ENCODE peak calls at places on chromosomes 3 and 15, in seven cellular contexts. Y is A549, C is sigmoid colon, W is vagina, O is ovary, B is uterus, P is prostate gland. X is an unnamed sample.

GRCh38 chr3:48439820-48440589 is at the start of the genes CCDC51 and TMA7:
- DNase-seq in Y (peak; percentile 97), C (peak; percentile 99), W (no peak), O (peak; percentile 98), B (peak; percentile 98), P (peak; percentile 99), X (peak; percentile 98)

GRCh38 chr3:108718454-108718853 is 38.8 kb downstream of the RETNLB start:
- DNase-seq in Y (no peak), C (no peak), W (no peak), O (no peak), B (no peak), P (no peak), X (no peak)

GRCh38 chr15:64507293-64507802 is 47.0 kb downstream of the ZNF609 start:
- DNase-seq in Y (no peak), C (peak; percentile 84), W (no peak), O (peak; percentile 84), B (peak; percentile 75), P (peak; percentile 32), X (peak; percentile 27)

GRCh38 chr15:68312701-68313204 is 35.2 kb downstream of the FEM1B start:
- DNase-seq in Y (no peak), C (no peak), W (no peak), O (peak; percentile 6), B (peak; percentile 56), P (no peak), X (no peak)

GRCh38 chr3:160837394-160837975 is 81.5 kb downstream of the PPM1L start:
- DNase-seq in Y (no peak), C (no peak), W (no peak), O (no peak), B (no peak), P (no peak), X (no peak)

GRCh38 chr3:154078672-154079071 is 42.5 kb upstream of the ARHGEF26 start:
- DNase-seq in Y (no peak), C (no peak), W (no peak), O (no peak), B (no peak), P (no peak), X (no peak)

GRCh38 chr3:140563206-140563605 is 114.7 kb upstream of the TRIM42 start:
- DNase-seq in Y (no peak), C (no peak), W (no peak), O (no peak), B (no peak), P (no peak), X (no peak)

GRCh38 chr3:23612296-23612891 is 193.4 kb upstream of the UBE2E1 start:
- DNase-seq in Y (no peak), C (no peak), W (no peak), O (no peak), B (no peak), P (no peak), X (no peak)

GRCh38 chr3:11096266-11097135 is 57.8 kb upstream of the HRH1 start:
- DNase-seq in Y (peak; percentile 88), C (peak; percentile 91), W (no peak), O (peak; percentile 87), B (peak; percentile 89), P (no peak), X (peak; percentile 30)

GRCh38 chr3:167852216-167852615 is 116.7 kb downstream of the SERPINI1 start:
- DNase-seq in Y (no peak), C (no peak), W (no peak), O (no peak), B (no peak), P (no peak), X (no peak)

GRCh38 chr3:42663581-42664442 is 10.3 kb downstream of the ZBTB47 start:
- DNase-seq in Y (no peak), C (peak; percentile 63), W (peak; percentile 85), O (no peak), B (no peak), P (no peak), X (no peak)

GRCh38 chr3:16307832-16308531 is 43.0 kb downstream of the OXNAD1 start:
- DNase-seq in Y (no peak), C (no peak), W (no peak), O (no peak), B (no peak), P (no peak), X (no peak)

DNA sequence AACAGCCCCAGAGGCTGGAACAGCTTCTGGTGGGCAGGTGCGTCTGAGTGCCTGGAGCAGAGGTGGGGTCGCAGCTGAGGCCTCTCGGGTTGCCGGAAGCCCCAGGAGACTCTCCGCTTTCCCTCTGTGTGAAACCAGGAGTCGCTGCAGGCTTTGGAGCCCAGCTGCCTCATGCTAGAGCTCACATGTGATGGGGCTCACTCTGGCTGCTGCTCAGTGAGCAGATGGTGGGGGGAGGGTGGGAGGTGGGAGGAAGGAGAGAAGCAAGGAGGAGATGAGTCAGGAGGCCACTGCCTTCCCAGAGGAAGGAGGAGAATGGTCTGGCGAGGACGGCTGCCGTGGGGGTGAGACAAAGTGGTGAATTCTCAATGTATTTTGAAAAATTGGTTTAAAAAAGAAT is 290.1 kb upstream of the CHRNA7 start:
- DNase-seq in Y (no peak), C (no peak), W (no peak), O (no peak), B (no peak), P (no peak), X (no peak)
- H3K27ac ChIP-seq in Y (no peak overlapping the region), C (no peak overlapping the region), W (no peak overlapping the region), O (no peak overlapping the region), B (no peak overlapping the region), P (no peak overlapping the region), X (no peak overlapping the region)

GRCh38 chr3:122498152-122498551 is 16.6 kb downstream of the KPNA1 start:
- DNase-seq in Y (no peak), C (no peak), W (no peak), O (no peak), B (no peak), P (no peak), X (no peak)

GRCh38 chr3:122502139-122502538 is 12.6 kb downstream of the KPNA1 start:
- DNase-seq in Y (no peak), C (no peak), W (no peak), O (no peak), B (no peak), P (no peak), X (no peak)

GRCh38 chr3:122497425-122497824 is 17.3 kb downstream of the KPNA1 start:
- DNase-seq in Y (no peak), C (no peak), W (no peak), O (no peak), B (no peak), P (no peak), X (peak; percentile 48)

GRCh38 chr3:122493296-122493695 is 21.4 kb downstream of the KPNA1 start:
- DNase-seq in Y (no peak), C (no peak), W (no peak), O (no peak), B (no peak), P (no peak), X (no peak)

DNA sequence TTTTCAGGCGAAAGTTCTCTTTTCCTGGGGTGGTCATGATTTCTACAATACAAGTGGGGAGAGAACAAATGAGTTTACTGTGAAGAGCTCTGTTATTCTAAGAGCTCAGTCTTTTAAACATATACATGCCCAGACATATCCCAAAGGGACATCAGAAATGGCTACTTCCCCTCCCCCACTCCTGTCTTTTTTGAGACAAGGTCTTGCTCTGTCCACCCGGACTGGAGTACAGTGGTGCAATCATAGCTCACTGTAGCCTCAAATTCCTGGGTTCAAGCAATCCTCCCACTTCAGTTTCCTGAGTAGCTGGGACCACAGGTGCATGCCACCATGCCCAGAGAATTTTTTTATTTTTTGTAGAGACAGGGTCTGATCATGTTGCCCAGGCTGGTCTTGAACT is 18.2 kb downstream of the KPNA1 start:
- DNase-seq in Y (no peak), C (no peak), W (no peak), O (no peak), B (no peak), P (no peak), X (no peak)
- TF ChIP-seq POLR2A in Y (no peak), C (no peak), W (no peak), O (no peak), B (no peak), P (no peak), X (no peak)

DNA sequence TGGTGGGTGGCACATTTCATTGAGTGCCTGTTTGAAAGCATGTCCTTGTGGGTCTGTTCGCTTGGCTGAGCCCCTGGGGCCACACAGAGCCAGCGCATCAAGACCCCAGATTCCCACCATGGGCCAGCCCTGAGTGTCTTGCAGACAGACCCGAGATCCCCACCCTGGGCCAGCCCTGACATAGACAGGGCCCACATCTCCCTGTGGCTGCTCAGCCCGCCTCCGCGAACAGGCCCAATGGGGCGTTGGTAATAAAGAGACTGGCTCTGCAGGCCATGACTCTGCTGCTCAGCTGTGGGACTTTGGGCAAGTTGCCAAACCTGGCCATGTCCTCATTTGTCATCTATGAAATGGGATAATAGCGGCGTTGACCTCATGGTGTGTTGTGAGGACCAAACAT is 22.6 kb downstream of the FAH start:
- DNase-seq in Y (no peak), C (peak; percentile 65), W (no peak), O (no peak), B (no peak), P (no peak), X (no peak)
- H3K27ac ChIP-seq in Y (no peak overlapping the region), C (no peak overlapping the region), W (peak overlapping the region; percentile 82), O (no peak overlapping the region), B (no peak overlapping the region), P (no peak overlapping the region), X (peak overlapping the region; percentile 91)

GRCh38 chr3:50260942-50261441 is 8.0 kb upstream of the SEMA3B start:
- DNase-seq in Y (no peak), C (no peak), W (no peak), O (no peak), B (no peak), P (no peak), X (no peak)

GRCh38 chr3:50258979-50259378 is 10.0 kb upstream of the SEMA3B start:
- DNase-seq in Y (no peak), C (no peak), W (no peak), O (no peak), B (no peak), P (no peak), X (no peak)

GRCh38 chr3:50261505-50261904 is 7.4 kb upstream of the SEMA3B start:
- DNase-seq in Y (no peak), C (peak; percentile 70), W (no peak), O (no peak), B (no peak), P (no peak), X (no peak)

GRCh38 chr3:50259432-50260026 is 9.4 kb upstream of the SEMA3B start:
- DNase-seq in Y (no peak), C (peak; percentile 74), W (no peak), O (no peak), B (no peak), P (no peak), X (no peak)

DNA sequence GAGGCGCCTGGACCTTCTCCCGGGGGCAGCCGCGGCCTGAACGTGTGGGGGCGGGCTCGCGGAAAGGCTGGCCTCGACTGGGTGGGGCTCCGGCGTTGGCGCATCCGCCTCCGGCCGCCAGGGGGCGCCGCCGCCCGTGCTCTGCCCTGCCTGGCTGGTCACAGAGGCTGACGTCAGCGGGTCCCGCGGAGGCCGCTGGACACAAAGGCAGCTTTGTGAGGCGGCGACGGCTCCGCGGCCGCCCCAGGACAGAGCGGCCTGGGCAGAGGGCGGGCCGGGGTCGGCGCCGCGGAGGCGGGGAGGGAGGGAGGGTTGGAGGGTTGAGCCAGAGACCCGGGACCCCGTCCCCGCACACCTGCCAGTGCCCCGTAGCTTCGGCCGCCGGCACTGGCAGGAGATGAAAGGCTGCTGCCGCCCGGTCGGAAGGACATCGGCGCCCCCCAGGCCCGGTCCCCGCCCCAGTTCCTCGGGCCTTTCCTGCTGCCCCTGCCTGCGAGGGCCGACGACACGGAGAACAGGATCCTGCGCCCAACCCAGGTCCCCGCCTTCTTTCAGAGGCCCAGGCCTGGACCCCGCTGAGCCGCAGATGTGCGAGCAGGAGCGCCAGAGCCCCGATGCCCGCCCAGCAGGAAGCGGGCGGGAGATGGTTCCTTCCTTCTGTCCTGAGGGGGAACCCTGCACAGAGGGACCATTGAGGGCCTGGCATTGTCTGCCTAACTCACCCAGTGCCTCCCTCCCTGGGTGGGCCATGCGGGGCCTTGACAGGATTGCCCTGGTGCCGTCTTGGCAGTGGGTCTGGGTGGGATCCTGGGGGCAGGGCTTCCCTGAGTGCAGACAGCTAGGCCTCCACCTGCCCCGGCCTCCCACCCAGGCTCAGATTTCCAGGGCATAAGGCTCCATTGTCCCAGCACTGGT is 8.7 kb upstream of the SEMA3B start:
- DNase-seq in Y (peak; percentile 68), C (peak; percentile 97), W (no peak), O (peak; percentile 93), B (peak; percentile 92), P (peak; percentile 89), X (peak; percentile 78)
- TF ChIP-seq POLR2A in Y (peak; percentile 50), C (peak; percentile 30), W (no peak), O (peak; percentile 92), B (peak; percentile 94), P (peak; percentile 69), X (peak; percentile 57)

X was measured in gastrocnemius medialis.